ENCODE peak calls at places on chromosome 4, in six cellular contexts. One of them, this sample, is unnamed. For H3K36me3, the result is how much of the 10 kb centered on the place peaks cover.

GRCh38 chr4:38688676-38689355 is 24.8 kb downstream of the KLF3 start:
- DNase-seq in SK-N-SH: no peak
- DNase-seq in brain microvascular endothelial cell: peak
- DNase-seq in body of pancreas: no peak
- DNase-seq in left lung: peak
- DNase-seq in naive thymus-derived CD4-positive, alpha-beta T cell: no peak
- DNase-seq in this sample: no peak

GRCh38 chr4:53748328-53748772 is 157.1 kb upstream of the LNX1 start:
- DNase-seq in SK-N-SH: no peak
- DNase-seq in brain microvascular endothelial cell: no peak
- DNase-seq in body of pancreas: no peak
- DNase-seq in left lung: peak
- DNase-seq in naive thymus-derived CD4-positive, alpha-beta T cell: no peak
- DNase-seq in this sample: peak

GRCh38 chr4:75287738-75288517 is 226.3 kb downstream of the RCHY1 start:
- DNase-seq in SK-N-SH: no peak
- DNase-seq in brain microvascular endothelial cell: no peak
- DNase-seq in body of pancreas: no peak
- DNase-seq in left lung: no peak
- DNase-seq in naive thymus-derived CD4-positive, alpha-beta T cell: no peak
- DNase-seq in this sample: no peak

GRCh38 chr4:113013746-113014145 is 35.7 kb upstream of the ANK2 start:
- DNase-seq in SK-N-SH: no peak
- DNase-seq in brain microvascular endothelial cell: no peak
- DNase-seq in body of pancreas: no peak
- DNase-seq in left lung: no peak
- DNase-seq in naive thymus-derived CD4-positive, alpha-beta T cell: no peak
- DNase-seq in this sample: no peak

GRCh38 chr4:24003926-24004325 is 114.1 kb upstream of the PPARGC1A start:
- DNase-seq in SK-N-SH: no peak
- DNase-seq in brain microvascular endothelial cell: no peak
- DNase-seq in body of pancreas: no peak
- DNase-seq in left lung: no peak
- DNase-seq in naive thymus-derived CD4-positive, alpha-beta T cell: no peak
- DNase-seq in this sample: no peak

GRCh38 chr4:71907782-71908181 is 123.9 kb upstream of the GC start:
- DNase-seq in SK-N-SH: no peak
- DNase-seq in brain microvascular endothelial cell: no peak
- DNase-seq in body of pancreas: no peak
- DNase-seq in left lung: no peak
- DNase-seq in naive thymus-derived CD4-positive, alpha-beta T cell: no peak
- DNase-seq in this sample: no peak

GRCh38 chr4:76801621-76802545 is 96.1 kb downstream of the SOWAHB start:
- DNase-seq in SK-N-SH: no peak
- DNase-seq in brain microvascular endothelial cell: peak
- DNase-seq in body of pancreas: no peak
- DNase-seq in left lung: no peak
- DNase-seq in naive thymus-derived CD4-positive, alpha-beta T cell: no peak
- DNase-seq in this sample: peak

GRCh38 chr4:71609651-71610050 is 174.2 kb downstream of the GC start:
- DNase-seq in SK-N-SH: no peak
- DNase-seq in brain microvascular endothelial cell: no peak
- DNase-seq in body of pancreas: no peak
- DNase-seq in left lung: no peak
- DNase-seq in naive thymus-derived CD4-positive, alpha-beta T cell: no peak
- DNase-seq in this sample: no peak

GRCh38 chr4:126458993-126459392 is 1144.2 kb downstream of the FAT4 start:
- DNase-seq in SK-N-SH: peak
- DNase-seq in brain microvascular endothelial cell: no peak
- DNase-seq in body of pancreas: no peak
- DNase-seq in left lung: no peak
- DNase-seq in naive thymus-derived CD4-positive, alpha-beta T cell: no peak
- DNase-seq in this sample: no peak

GRCh38 chr4:143344011-143344410 is 7.3 kb downstream of the GAB1 start:
- DNase-seq in SK-N-SH: no peak
- DNase-seq in brain microvascular endothelial cell: no peak
- DNase-seq in body of pancreas: no peak
- DNase-seq in left lung: no peak
- DNase-seq in naive thymus-derived CD4-positive, alpha-beta T cell: no peak
- DNase-seq in this sample: no peak

GRCh38 chr4:118758293-118758692 is 73.1 kb downstream of the METTL14 start:
- DNase-seq in SK-N-SH: no peak
- DNase-seq in brain microvascular endothelial cell: no peak
- DNase-seq in body of pancreas: no peak
- DNase-seq in left lung: no peak
- DNase-seq in naive thymus-derived CD4-positive, alpha-beta T cell: no peak
- DNase-seq in this sample: no peak

GRCh38 chr4:55291227-55291629 is 54.8 kb upstream of the SRD5A3 start:
- DNase-seq in SK-N-SH: no peak
- DNase-seq in brain microvascular endothelial cell: peak
- DNase-seq in body of pancreas: no peak
- DNase-seq in left lung: no peak
- DNase-seq in naive thymus-derived CD4-positive, alpha-beta T cell: no peak
- DNase-seq in this sample: no peak

GRCh38 chr4:74540193-74540592 is 95.3 kb downstream of the AREG start:
- DNase-seq in SK-N-SH: no peak
- DNase-seq in brain microvascular endothelial cell: no peak
- DNase-seq in body of pancreas: no peak
- DNase-seq in left lung: no peak
- DNase-seq in naive thymus-derived CD4-positive, alpha-beta T cell: no peak
- DNase-seq in this sample: no peak

GRCh38 chr4:118920247-118920646 is 31.6 kb downstream of the SYNPO2 start:
- DNase-seq in SK-N-SH: no peak
- DNase-seq in brain microvascular endothelial cell: peak
- DNase-seq in body of pancreas: peak
- DNase-seq in left lung: no peak
- DNase-seq in naive thymus-derived CD4-positive, alpha-beta T cell: no peak
- DNase-seq in this sample: no peak

GRCh38 chr4:26576171-26576829 is 7.6 kb upstream of the TBC1D19 start:
- DNase-seq in SK-N-SH: no peak
- DNase-seq in brain microvascular endothelial cell: peak
- DNase-seq in body of pancreas: peak
- DNase-seq in left lung: no peak
- DNase-seq in naive thymus-derived CD4-positive, alpha-beta T cell: no peak
- DNase-seq in this sample: no peak
- H3K27ac ChIP-seq in SK-N-SH: no peak
- H3K27ac ChIP-seq in brain microvascular endothelial cell: no peak
- H3K27ac ChIP-seq in body of pancreas: no peak
- H3K27ac ChIP-seq in left lung: no peak
- H3K27ac ChIP-seq in naive thymus-derived CD4-positive, alpha-beta T cell: no peak
- H3K27ac ChIP-seq in this sample: peak

DNA sequence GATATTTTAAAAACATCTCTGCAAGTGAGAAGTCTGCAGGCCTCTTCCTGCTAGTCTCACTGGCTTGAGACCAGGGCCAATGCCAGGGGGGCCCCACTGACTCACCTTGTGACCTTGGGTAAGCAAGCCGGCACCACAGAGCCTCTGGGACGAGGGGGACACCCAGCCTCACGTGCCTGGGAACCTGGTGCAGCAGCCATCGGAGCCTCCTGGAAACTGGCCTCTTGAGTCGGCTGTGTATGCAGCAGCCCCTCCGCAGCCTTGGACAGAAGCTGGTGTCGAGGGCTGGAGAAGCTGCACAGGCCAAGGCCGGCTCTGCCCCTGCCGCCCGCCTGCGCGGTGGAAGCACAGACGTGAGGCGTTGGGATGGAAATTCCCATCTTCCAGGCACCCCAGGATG is 8.7 kb downstream of the TADA2B start:
- DNase-seq in SK-N-SH: no peak
- DNase-seq in brain microvascular endothelial cell: no peak
- DNase-seq in body of pancreas: no peak
- DNase-seq in left lung: peak
- DNase-seq in naive thymus-derived CD4-positive, alpha-beta T cell: no peak
- DNase-seq in this sample: peak
- H3K36me3 ChIP-seq in SK-N-SH: under half
- H3K36me3 ChIP-seq in brain microvascular endothelial cell: under half
- H3K36me3 ChIP-seq in body of pancreas: under half
- H3K36me3 ChIP-seq in left lung: half or more
- H3K36me3 ChIP-seq in naive thymus-derived CD4-positive, alpha-beta T cell: half or more
- H3K36me3 ChIP-seq in this sample: half or more

DNA sequence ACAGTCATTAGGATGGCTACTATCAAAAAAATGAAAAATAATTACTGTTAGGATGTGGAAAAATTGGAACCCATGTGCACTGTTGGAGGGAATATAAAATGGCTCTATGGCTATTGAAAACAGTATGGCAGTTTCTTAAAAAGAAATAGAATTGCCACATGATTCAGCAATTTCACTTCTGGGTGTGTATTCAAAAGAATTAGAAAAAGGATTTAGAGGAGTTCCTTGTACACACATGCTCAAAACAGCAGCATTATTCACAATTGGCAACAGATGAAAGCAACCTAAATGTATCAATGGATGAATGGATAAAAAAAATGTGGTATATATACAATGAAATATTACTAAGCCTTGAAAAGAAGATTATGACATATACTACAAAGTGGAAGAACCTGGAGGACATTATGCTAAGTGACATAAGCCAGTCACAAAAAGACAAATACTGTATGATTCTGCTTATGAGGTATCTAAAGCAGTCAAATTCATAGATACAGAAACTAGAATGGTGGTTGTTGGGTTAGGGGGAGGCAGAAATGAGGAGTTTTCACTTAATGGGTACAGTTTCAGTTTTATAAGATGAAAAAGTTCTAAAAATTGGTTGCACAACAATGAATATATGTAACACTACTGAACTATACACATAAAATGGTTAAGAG is 123.2 kb downstream of the ELOVL6 start:
- DNase-seq in SK-N-SH: no peak
- DNase-seq in brain microvascular endothelial cell: no peak
- DNase-seq in body of pancreas: no peak
- DNase-seq in left lung: no peak
- DNase-seq in naive thymus-derived CD4-positive, alpha-beta T cell: no peak
- DNase-seq in this sample: no peak
- H3K27ac ChIP-seq in SK-N-SH: no peak
- H3K27ac ChIP-seq in brain microvascular endothelial cell: no peak
- H3K27ac ChIP-seq in body of pancreas: no peak
- H3K27ac ChIP-seq in left lung: no peak
- H3K27ac ChIP-seq in naive thymus-derived CD4-positive, alpha-beta T cell: no peak
- H3K27ac ChIP-seq in this sample: no peak

GRCh38 chr4:174362340-174362739 is 78.6 kb downstream of the CEP44 start:
- DNase-seq in SK-N-SH: no peak
- DNase-seq in brain microvascular endothelial cell: no peak
- DNase-seq in body of pancreas: no peak
- DNase-seq in left lung: no peak
- DNase-seq in naive thymus-derived CD4-positive, alpha-beta T cell: no peak
- DNase-seq in this sample: no peak
- H3K36me3 ChIP-seq in SK-N-SH: under half
- H3K36me3 ChIP-seq in brain microvascular endothelial cell: under half
- H3K36me3 ChIP-seq in body of pancreas: under half
- H3K36me3 ChIP-seq in left lung: under half
- H3K36me3 ChIP-seq in naive thymus-derived CD4-positive, alpha-beta T cell: under half
- H3K36me3 ChIP-seq in this sample: under half

GRCh38 chr4:3462321-3462789 is 751 bp upstream of the DOK7 start:
- DNase-seq in SK-N-SH: no peak
- DNase-seq in brain microvascular endothelial cell: no peak
- DNase-seq in body of pancreas: peak
- DNase-seq in left lung: peak
- DNase-seq in naive thymus-derived CD4-positive, alpha-beta T cell: no peak
- DNase-seq in this sample: no peak
- H3K27ac ChIP-seq in SK-N-SH: no peak
- H3K27ac ChIP-seq in brain microvascular endothelial cell: no peak
- H3K27ac ChIP-seq in body of pancreas: peak
- H3K27ac ChIP-seq in left lung: no peak
- H3K27ac ChIP-seq in naive thymus-derived CD4-positive, alpha-beta T cell: no peak
- H3K27ac ChIP-seq in this sample: no peak